ENCODE peak calls at places on chromosomes 13 and 19, in four cellular contexts. Y, B, S and T are unnamed samples. For H3K27me3, the result is how much of the 10 kb centered on the place peaks cover.

GRCh38 chr13:32638739-32639138 is 52.5 kb downstream of the PDS5B start:
- DNase-seq in Y (no peak), B (no peak), S (no peak), T (no peak)

GRCh38 chr19:3198901-3199700 is 13.4 kb downstream of the NCLN start:
- DNase-seq in Y (no peak), B (no peak), S (no peak), T (no peak)

GRCh38 chr19:10289836-10290438 is at the start of gene ICAM5:
- DNase-seq in Y (no peak), B (peak), S (no peak), T (peak)

GRCh38 chr13:31920301-31920818 is 111.2 kb upstream of the FRY start:
- DNase-seq in Y (no peak), B (no peak), S (no peak), T (no peak)

GRCh38 chr13:95360052-95360451 is 58.8 kb upstream of the ABCC4 start:
- DNase-seq in Y (no peak), B (no peak), S (no peak), T (peak)

GRCh38 chr19:53192771-53193533 is at the start of gene ZNF665:
- DNase-seq in Y (peak), B (peak), S (peak), T (peak)

GRCh38 chr19:30222428-30222873 is 149.7 kb upstream of the ZNF536 start:
- DNase-seq in Y (no peak), B (no peak), S (peak), T (no peak)

GRCh38 chr13:99178636-99179035 is 22.0 kb upstream of the UBAC2 start:
- DNase-seq in Y (no peak), B (no peak), S (no peak), T (peak)

GRCh38 chr13:97058417-97058816 is 64.1 kb upstream of the OXGR1 start:
- DNase-seq in Y (no peak), B (no peak), S (no peak), T (no peak)

GRCh38 chr13:51557875-51558604 is 26.2 kb upstream of the WDFY2 start:
- DNase-seq in Y (no peak), B (no peak), S (peak), T (no peak)

GRCh38 chr13:81487151-81487550 is 1146.2 kb upstream of the SPRY2 start:
- DNase-seq in Y (no peak), B (no peak), S (no peak), T (no peak)

GRCh38 chr19:57374179-57374578 is 10.8 kb downstream of the TRAPPC2B start:
- DNase-seq in Y (no peak), B (no peak), S (no peak), T (no peak)

GRCh38 chr19:49212302-49212701 is 54.7 kb downstream of the TRPM4 start:
- DNase-seq in Y (no peak), B (no peak), S (no peak), T (no peak)

GRCh38 chr19:35665157-35665556 is 1.2 kb upstream of the UPK1A start:
- DNase-seq in Y (no peak), B (no peak), S (no peak), T (no peak)

GRCh38 chr19:57935731-57936130 is 529 bp upstream of the ZNF418 start:
- DNase-seq in Y (no peak), B (no peak), S (no peak), T (no peak)

DNA sequence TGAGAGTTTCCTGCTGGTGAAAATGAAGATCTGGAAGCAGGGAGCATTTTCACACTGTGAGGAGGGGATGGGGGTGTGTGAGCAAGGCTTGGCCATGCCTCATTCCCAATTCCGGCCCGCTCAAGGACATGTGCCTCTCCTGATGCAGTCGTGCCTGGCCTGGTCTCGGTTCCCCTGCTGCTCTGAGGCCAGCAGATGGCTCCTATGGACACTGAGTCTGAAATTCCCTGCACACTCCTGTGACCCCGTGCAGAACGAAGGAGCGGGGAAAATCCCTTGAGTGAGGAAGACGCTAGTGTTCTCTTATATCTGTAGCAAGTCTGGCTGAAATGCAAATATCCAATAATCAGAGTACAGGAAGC is 363 bp upstream of the ZNF763 start:
- DNase-seq in Y (no peak), B (no peak), S (peak), T (peak)
- TF ChIP-seq CTCF in Y (no peak), B (no peak), S (peak), T (no peak)

DNA sequence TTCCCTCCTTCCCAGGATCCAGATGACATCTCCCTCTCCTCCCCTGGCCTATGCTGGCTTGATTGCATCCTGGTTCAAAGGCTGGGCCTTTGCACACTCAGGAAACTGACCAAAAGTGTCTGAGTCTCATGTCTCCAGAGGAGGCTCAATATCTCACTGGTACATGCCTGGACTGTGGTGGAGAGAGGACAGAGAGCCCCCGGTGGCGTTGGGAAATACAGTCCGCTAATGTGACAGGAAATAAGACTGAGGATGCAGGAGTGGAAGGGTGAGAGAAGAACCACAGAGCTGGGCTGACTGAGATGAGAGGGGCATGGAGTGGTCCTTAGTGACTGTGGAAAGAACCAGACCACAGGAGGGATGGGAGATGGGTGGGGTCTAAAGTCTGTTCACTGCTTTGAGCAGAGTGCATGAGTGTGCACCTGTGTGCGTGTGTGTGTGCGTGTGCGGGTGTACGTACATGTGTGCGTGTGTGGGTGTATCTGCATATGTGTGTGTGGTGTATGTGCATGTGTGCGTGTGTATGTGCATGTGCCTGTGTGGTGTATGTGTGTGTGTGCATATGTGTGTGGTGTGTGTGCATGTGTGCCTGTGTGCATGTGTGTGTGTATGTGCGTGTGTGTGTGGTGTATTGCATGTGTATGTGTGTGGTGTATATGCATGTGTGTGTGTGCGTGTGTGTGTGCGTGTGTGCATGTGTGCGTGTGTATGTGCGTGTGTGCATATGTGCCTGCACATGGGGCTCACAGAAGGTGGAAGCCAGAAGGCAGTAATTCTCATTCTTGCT is 1.9 kb downstream of the SIGLEC5 start:
- DNase-seq in Y (no peak), B (no peak), S (no peak), T (no peak)
- H3K27me3 ChIP-seq in Y (under half), B (under half), S (under half), T (under half)

GRCh38 chr19:55704494-55705245 is 29.6 kb downstream of the EPN1 start:
- DNase-seq in Y (no peak), B (no peak), S (no peak), T (peak)
- TF ChIP-seq CTCF in Y (no peak), B (peak), S (no peak), T (no peak)

DNA sequence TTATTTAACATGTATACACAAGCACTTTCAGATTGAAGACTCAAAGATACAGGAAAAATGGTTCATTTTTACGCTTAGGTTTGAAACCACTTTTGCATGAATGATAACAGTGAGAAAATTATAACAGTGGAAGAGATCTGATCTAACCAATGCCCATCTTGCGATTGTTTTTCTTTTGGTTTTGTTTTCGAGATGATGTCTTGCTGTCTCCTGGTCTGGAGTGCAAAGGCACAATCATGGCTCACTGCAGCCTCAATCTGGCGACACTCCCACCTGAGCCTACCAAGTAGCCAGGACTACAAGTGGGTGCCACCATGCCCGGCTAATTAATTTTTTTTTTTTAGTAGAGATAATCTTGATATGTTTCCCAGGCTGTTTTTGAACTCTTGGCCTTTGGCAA is 10.2 kb upstream of the EID2 start:
- DNase-seq in Y (no peak), B (no peak), S (no peak), T (no peak)
- H3K27me3 ChIP-seq in Y (under half), B (under half), S (under half), T (under half)

GRCh38 chr13:40780822-40781401 is 8.5 kb upstream of the SLC25A15 start:
- DNase-seq in Y (no peak), B (no peak), S (no peak), T (no peak)
- TF ChIP-seq CTCF in Y (no peak), B (no peak), S (no peak), T (no peak)

GRCh38 chr13:109346060-109346459 is 440.3 kb downstream of the IRS2 start:
- DNase-seq in Y (no peak), B (no peak), S (no peak), T (no peak)
- H3K27me3 ChIP-seq in Y (under half), B (under half), S (under half), T (under half)

DNA sequence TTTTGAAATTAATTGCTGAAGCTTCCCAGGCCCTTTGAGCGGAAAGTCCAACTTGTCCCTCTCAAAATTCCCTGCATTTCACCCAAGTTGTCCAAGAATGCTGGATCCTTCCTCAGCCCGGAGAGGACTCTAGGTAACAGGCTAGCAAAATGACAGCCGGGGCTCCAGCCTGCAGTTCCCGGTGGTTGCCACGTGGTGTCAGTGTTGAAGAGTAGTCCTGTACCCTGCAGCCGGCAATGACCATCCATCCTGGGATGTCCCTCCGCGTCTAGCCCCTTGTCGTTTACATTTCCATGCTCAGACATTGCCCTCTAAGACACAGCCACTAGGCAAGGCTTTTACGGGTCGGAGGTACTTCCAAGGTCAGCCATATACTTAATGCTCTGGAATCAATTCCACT is 31.4 kb upstream of the MTIF3 start:
- DNase-seq in Y (no peak), B (peak), S (peak), T (peak)
- TF ChIP-seq CTCF in Y (peak), B (peak), S (peak), T (peak)

DNA sequence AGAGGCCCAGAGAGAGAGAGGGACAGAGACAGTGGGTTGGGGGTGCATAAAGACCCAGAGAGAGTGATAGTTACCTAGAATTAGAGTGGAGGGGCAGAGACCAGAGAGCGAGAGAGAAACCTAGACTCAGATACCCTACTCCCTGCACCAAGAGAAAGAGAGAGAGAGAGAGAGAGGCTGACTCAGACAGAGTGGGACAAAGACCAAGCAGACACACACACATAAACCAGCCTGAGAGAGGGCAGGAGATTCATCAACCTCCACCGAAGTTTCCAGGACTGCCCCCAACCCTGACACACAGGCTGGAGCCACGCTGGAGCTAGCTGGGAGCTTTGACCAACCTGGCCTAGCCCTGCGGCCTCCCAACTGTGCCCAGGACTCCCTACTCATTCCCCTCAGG is 12.9 kb downstream of the SYT3 start:
- DNase-seq in Y (no peak), B (no peak), S (no peak), T (peak)
- H3K27me3 ChIP-seq in Y (under half), B (under half), S (under half), T (under half)

DNA sequence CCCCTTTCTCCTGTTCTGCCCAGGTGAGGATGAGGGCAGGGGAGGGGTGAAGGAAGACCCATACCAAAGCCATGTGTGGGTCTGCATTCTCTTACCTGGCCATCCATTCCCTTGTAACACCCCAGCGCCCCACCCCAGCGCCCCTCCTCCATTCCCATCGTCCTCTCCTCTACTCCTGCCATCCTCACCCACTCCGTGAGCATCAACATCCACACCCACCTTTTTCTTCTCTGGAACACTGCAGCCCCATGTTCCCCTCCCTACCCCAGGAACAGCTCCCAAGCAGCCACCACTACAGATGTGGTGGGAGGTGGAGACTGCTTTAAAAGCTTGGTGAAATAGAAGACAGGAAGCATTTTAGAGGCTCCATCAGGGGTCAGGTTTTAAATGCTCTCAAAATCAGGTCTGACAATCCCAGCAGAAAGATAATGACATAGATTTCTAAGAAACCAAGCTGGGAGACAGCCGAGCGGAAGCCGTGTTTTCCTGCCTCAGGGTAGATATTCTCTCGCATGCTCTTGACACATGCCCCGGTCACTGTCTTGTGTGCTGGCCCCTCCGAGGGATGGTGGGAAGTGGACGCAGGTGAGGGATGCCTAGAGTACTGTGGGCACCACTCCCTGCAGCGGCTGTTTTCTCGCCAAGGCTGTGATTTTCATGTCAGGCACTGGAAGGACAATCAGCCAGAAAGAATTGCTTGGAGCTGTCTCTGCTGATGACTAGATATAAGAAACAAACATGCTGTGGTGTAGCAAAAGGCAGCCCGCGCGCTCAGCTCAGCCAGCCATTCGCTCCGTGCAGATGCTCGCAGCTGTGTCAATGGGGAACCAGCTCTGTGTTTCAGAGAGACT is 9.8 kb downstream of the MEDAG start:
- DNase-seq in Y (no peak), B (no peak), S (no peak), T (no peak)
- TF ChIP-seq CTCF in Y (no peak), B (no peak), S (no peak), T (no peak)

DNA sequence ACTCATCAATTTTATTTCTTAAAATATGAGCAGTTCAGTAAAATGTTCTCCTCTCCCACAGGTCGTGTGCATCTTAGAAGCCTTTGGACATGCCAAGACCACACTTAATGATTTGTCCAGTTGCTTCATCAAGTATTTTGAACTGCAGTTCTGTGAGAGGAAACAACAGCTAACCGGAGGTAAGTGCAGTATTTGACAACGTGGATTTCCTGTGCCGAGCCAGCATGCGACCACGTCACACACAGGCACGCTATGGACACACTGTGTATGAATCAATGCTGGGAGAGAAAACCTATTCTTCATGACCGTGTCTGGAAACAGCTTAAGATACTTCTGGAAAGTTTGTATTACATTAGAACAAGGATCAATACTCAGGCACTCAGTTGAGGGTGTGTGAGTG is 268.5 kb downstream of the MYO16 start:
- DNase-seq in Y (no peak), B (no peak), S (no peak), T (no peak)
- H3K27me3 ChIP-seq in Y (under half), B (under half), S (under half), T (under half)